ENCODE peak calls at places on chromosomes 6 and 20, in eight cellular contexts. S is NB4, C is astrocyte of the cerebellum, Q is AG04450, P is SK-N-SH, T is cardiac fibroblast, E is GM12865, X is tibial artery. I is an unnamed sample.

GRCh38 chr6:6686748-6687601 is 98.5 kb downstream of the LY86 start:
- DNase-seq in S (peak), C (no peak), Q (no peak), P (peak), T (peak), E (no peak), X (peak), I (peak)

GRCh38 chr6:163031931-163032330 is 304.2 kb downstream of the PACRG start:
- DNase-seq in S (no peak), C (no peak), Q (no peak), P (no peak), T (no peak), E (no peak), X (no peak), I (no peak)

GRCh38 chr20:2713285-2713684 is 20.7 kb downstream of the EBF4 start:
- DNase-seq in S (peak), C (no peak), Q (no peak), P (no peak), T (no peak), E (no peak), X (no peak), I (no peak)

GRCh38 chr20:57361517-57361916 is 10.5 kb downstream of the RAE1 start:
- DNase-seq in S (no peak), C (peak), Q (peak), P (no peak), T (peak), E (no peak), X (no peak), I (no peak)

GRCh38 chr6:144590540-144590939 is 305.4 kb downstream of the UTRN start:
- DNase-seq in S (peak), C (no peak), Q (no peak), P (no peak), T (no peak), E (no peak), X (no peak), I (no peak)

GRCh38 chr6:10393544-10394225 is 21.2 kb downstream of the TFAP2A start:
- DNase-seq in S (peak), C (no peak), Q (no peak), P (no peak), T (no peak), E (no peak), X (no peak), I (no peak)

GRCh38 chr6:151676460-151676807 is 131.0 kb upstream of the ESR1 start:
- DNase-seq in S (no peak), C (no peak), Q (no peak), P (no peak), T (no peak), E (no peak), X (no peak), I (no peak)

GRCh38 chr6:150028799-150029198 is 3.5 kb upstream of the RAET1L start:
- DNase-seq in S (no peak), C (no peak), Q (no peak), P (no peak), T (no peak), E (no peak), X (no peak), I (no peak)

GRCh38 chr20:58714923-58715708 is 22.5 kb downstream of the NPEPL1 start:
- DNase-seq in S (peak), C (no peak), Q (no peak), P (peak), T (no peak), E (no peak), X (peak), I (no peak)

GRCh38 chr6:98471444-98471843 is 362.9 kb upstream of the POU3F2 start:
- DNase-seq in S (no peak), C (no peak), Q (no peak), P (no peak), T (no peak), E (no peak), X (no peak), I (no peak)

GRCh38 chr6:20126102-20126752 is 86.0 kb downstream of the MBOAT1 start:
- DNase-seq in S (no peak), C (no peak), Q (no peak), P (no peak), T (no peak), E (no peak), X (no peak), I (no peak)

GRCh38 chr6:81816387-81816786 is 63.9 kb upstream of the TENT5A start:
- DNase-seq in S (no peak), C (no peak), Q (no peak), P (no peak), T (no peak), E (no peak), X (no peak), I (no peak)

GRCh38 chr6:130558131-130558530 is 192.3 kb downstream of the TMEM200A start:
- DNase-seq in S (no peak), C (no peak), Q (no peak), P (no peak), T (no peak), E (no peak), X (no peak), I (no peak)

GRCh38 chr6:128725271-128726233 is 157.4 kb upstream of the LAMA2 start:
- DNase-seq in S (peak), C (peak), Q (no peak), P (peak), T (peak), E (peak), X (no peak), I (no peak)

GRCh38 chr6:15534970-15535369 is 127.9 kb downstream of the DTNBP1 start:
- DNase-seq in S (peak), C (no peak), Q (no peak), P (no peak), T (no peak), E (no peak), X (no peak), I (no peak)

GRCh38 chr6:36039113-36039512 is 11.5 kb downstream of the MAPK14 start:
- DNase-seq in S (no peak), C (no peak), Q (no peak), P (no peak), T (no peak), E (no peak), X (no peak), I (no peak)

GRCh38 chr20:25040438-25040831 is 17.5 kb downstream of the ACSS1 start:
- DNase-seq in S (no peak), C (peak), Q (peak), P (no peak), T (peak), E (no peak), X (peak), I (no peak)

GRCh38 chr20:6074145-6074561 is 20.3 kb upstream of the LRRN4 start:
- DNase-seq in S (peak), C (no peak), Q (no peak), P (peak), T (peak), E (peak), X (no peak), I (no peak)
- TF ChIP-seq CTCF in S (peak), C (peak), Q (peak), P (peak), T (peak), E (peak), X (peak), I (no peak)

DNA sequence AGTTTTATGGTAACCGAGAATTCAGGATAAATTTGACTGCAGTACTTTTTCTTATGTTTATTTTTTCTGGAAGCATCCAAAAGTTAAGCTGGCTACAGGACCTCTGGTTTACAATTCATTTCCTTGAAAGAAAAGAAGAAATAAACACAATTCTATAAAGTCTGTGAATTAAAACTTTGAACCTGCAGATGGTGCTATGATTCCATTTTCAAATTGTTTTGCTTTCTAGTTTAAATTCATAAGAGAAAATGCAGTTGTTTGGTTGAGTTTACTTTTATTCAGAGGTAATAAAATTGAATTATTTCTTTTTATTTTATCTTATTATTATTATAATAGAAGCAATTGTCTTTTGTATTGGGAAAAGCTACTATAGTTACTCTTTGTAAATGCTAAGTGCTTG is 1.8 kb upstream of the VIP start:
- DNase-seq in S (peak), C (no peak), Q (no peak), P (no peak), T (peak), E (no peak), X (no peak), I (no peak)
- TF ChIP-seq CTCF in S (no peak), C (no peak), Q (peak), P (peak), T (no peak), E (no peak), X (no peak), I (no peak)

GRCh38 chr20:39823239-39823638 is 861.1 kb downstream of the DHX35 start:
- DNase-seq in S (no peak), C (peak), Q (no peak), P (no peak), T (peak), E (no peak), X (no peak), I (no peak)
- TF ChIP-seq CTCF in S (no peak), C (no peak), Q (no peak), P (no peak), T (no peak), E (no peak), X (no peak), I (no peak)

DNA sequence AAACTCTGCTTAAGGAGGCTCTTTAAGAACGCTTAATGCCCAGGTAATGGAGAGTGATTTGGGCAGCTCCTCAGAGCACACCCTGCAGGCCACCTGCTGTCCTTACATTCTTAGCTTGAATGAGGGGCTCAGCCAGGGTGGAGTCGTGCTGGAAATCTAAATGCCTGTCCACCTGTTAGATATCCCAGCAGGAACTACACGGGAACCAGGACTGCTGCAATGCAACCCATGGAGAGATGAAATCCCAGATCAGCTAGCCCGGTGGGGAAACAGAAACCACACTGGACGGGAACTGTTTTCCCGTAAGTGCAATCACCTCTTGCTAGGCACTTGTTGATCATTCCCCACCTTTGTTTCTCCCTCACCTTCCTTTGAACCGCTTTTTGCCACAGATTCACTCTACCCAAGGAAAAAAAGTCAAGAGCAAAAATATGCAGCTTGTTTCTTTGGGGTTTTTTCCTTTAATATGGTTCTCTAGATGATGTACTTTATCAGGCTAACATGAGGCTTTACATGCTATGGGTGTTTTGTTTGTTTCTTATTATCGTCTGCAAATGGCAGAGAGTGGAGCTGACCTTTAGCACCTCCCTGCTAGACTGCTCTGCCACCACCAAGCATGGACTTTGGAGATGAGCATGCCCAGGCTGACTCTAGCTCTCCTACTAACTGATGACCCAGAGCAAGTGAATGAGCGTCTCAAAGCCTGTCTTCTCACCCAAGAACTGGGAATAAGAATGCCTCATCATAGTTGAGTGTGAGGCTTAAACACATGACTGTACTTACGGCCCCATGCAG is 125.9 kb upstream of the TNFAIP3 start:
- DNase-seq in S (no peak), C (no peak), Q (no peak), P (no peak), T (no peak), E (no peak), X (no peak), I (no peak)
- TF ChIP-seq CTCF in S (no peak), C (no peak), Q (no peak), P (no peak), T (no peak), E (peak), X (no peak), I (no peak)

GRCh38 chr6:105507811-105508210 is 104.9 kb upstream of the PREP start:
- DNase-seq in S (no peak), C (no peak), Q (no peak), P (no peak), T (no peak), E (no peak), X (no peak), I (no peak)

GRCh38 chr6:105510746-105511145 is 107.9 kb upstream of the PREP start:
- DNase-seq in S (no peak), C (no peak), Q (peak), P (no peak), T (peak), E (no peak), X (no peak), I (no peak)

GRCh38 chr6:105514306-105514705 is 111.4 kb upstream of the PREP start:
- DNase-seq in S (no peak), C (no peak), Q (no peak), P (no peak), T (no peak), E (no peak), X (no peak), I (no peak)

GRCh38 chr6:105511639-105512038 is 108.8 kb upstream of the PREP start:
- DNase-seq in S (no peak), C (no peak), Q (no peak), P (no peak), T (no peak), E (no peak), X (no peak), I (no peak)

DNA sequence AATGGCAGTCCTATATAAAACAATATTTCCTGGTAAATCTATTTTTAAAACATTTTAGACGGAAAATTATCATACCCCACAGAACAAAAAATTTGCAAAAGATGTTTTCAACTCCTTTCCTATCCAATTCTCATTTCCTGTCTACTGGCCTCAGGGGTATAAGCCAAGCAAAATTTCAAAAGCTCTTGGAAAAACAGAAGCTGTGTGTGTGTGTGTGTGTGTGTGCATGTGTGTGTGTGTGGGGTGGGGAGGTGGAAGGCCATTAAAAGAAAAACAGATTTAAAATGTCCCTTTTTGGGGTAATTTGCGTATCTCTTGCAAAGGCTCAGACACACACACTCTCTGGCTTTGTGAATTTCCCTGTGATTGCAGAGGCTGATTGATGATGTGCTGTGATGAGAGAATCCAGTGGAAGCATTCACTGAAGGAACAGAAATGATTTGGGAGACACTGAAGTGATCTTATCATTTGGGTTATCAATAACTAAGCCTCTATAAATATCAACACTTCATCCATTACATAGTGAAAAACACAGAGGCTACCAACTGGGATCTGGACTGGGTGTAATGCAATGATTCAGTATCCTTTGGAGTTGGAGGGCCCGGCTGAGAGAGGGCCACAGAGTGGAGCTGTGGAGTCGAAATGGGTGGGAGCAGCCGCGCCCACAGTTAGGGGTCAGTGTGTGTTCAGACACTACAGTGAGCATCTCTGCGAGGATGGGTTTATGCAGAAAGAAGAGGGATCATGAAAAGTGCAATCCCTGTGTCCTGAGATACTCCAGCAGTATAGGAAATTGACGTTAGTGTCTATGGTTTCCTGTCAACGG is 106.8 kb upstream of the PREP start:
- DNase-seq in S (peak), C (no peak), Q (no peak), P (peak), T (peak), E (no peak), X (no peak), I (no peak)
- TF ChIP-seq CTCF in S (peak), C (peak), Q (peak), P (peak), T (peak), E (no peak), X (no peak), I (no peak)

GRCh38 chr20:46022411-46023147 is 6.4 kb upstream of the SLC12A5 start:
- DNase-seq in S (peak), C (no peak), Q (no peak), P (peak), T (peak), E (peak), X (no peak), I (no peak)

GRCh38 chr20:46023999-46024398 is 5.0 kb upstream of the SLC12A5 start:
- DNase-seq in S (no peak), C (no peak), Q (no peak), P (no peak), T (no peak), E (no peak), X (no peak), I (no peak)

GRCh38 chr20:46020515-46020914 is 8.5 kb upstream of the SLC12A5 start:
- DNase-seq in S (no peak), C (no peak), Q (no peak), P (no peak), T (no peak), E (no peak), X (no peak), I (no peak)

GRCh38 chr20:46023148-46023484 is 5.9 kb upstream of the SLC12A5 start:
- DNase-seq in S (no peak), C (no peak), Q (no peak), P (no peak), T (no peak), E (no peak), X (no peak), I (no peak)

DNA sequence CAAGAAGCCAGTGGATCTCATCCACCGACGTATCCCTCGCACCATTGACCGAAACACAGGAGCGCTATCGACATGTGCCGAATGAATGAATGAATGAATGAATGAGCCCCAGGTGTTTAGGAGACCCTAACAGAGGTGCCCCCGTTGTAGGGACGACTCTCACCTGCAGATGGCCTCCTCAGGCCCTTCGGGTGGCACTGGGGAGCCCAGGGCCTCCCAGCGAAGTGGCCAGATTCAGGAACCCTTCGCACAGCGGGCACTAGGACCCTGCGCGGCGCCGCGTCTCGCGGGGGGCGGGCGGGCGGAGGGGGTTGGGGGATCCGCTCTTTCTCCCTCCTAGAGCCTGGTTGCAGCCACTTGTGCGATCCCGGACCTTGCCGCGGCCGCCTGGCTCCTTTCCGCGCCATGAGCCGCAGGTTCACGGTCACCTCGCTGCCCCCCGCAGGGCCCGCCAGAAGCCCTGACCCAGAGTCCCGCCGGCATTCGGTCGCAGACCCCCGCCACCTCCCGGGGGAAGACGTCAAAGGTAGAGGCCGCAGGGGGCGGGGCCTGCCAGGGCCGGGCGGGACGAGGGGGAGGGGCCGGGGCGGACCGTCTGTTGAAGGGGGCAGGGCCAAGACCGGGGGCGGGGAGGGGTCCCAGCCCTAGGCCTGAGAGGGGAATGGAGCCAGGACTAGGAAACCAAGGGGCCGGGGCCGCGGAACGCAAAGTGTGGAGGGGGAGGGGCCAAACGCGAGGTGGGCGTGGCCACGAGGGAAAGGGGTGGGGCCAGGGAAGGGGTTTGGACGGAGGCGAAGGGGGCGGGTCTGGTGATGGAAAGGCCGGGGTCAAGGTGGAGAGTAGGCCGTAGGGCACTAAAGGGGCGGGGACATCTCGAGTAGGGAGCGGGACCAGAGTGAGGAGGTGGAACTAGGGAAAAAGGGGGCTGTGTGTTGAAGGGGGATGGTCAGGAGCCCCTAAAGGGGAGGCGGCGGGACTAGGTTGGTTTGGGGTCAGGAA is 7.4 kb upstream of the SLC12A5 start:
- DNase-seq in S (peak), C (no peak), Q (no peak), P (peak), T (no peak), E (peak), X (no peak), I (no peak)
- TF ChIP-seq CTCF in S (no peak), C (no peak), Q (no peak), P (no peak), T (no peak), E (no peak), X (no peak), I (no peak)

DNA sequence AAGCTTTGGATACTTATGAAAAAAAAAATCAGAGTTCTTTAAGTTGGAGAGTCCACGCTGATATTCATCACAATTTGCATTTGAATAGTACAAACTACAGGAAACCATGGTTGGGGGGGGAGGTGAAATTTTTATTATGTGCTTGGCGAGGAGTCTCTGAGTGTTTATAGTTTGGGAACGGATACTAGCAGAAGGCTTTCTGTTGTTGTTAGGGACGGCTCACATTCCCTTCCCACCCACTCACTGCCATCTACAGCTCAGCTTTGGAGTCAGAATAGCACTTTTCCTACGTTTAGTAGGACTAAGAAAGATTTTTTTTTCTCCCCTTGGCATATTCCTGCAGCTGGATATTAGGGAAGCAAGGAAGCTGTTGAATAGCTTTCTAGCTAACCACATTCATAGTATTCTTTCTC is 235.0 kb upstream of the ZNF217 start:
- DNase-seq in S (peak), C (peak), Q (peak), P (no peak), T (peak), E (no peak), X (no peak), I (no peak)
- TF ChIP-seq CTCF in S (no peak), C (no peak), Q (peak), P (peak), T (peak), E (no peak), X (no peak), I (no peak)